ENCODE peak calls at places on chromosomes 7 and 10, in five cellular contexts. W is BE2C, D is bronchial epithelial cell, M is cardiac muscle cell, P is choroid plexus epithelial cell. L is an unnamed sample.

GRCh38 chr10:14285941-14286555 is 44.7 kb downstream of the FRMD4A start:
- DNase-seq in D (no peak), W (no peak), M (no peak), P (no peak), L (no peak)

GRCh38 chr10:2631557-2631956 is 435.8 kb upstream of the PFKP start:
- DNase-seq in M (no peak), W (no peak), P (no peak), D (no peak), L (no peak)

GRCh38 chr7:28855538-28856217 is 102.5 kb downstream of the TRIL start:
- DNase-seq in P (peak), D (peak), M (no peak), W (peak), L (no peak)

GRCh38 chr10:113038985-113039384 is 88.9 kb downstream of the TCF7L2 start:
- DNase-seq in D (no peak), W (no peak), P (no peak), M (no peak), L (no peak)

GRCh38 chr10:90817173-90817889 is 40.5 kb downstream of the HTR7 start:
- DNase-seq in M (no peak), W (no peak), P (no peak), D (peak), L (no peak)

GRCh38 chr7:45922810-45923209 is 1.7 kb upstream of the IGFBP3 start:
- DNase-seq in M (peak), D (peak), W (no peak), P (no peak), L (no peak)

GRCh38 chr10:117972168-117972822 is 74.4 kb downstream of the RAB11FIP2 start:
- DNase-seq in D (no peak), M (no peak), W (no peak), P (no peak), L (no peak)

GRCh38 chr7:137626469-137627067 is 220.2 kb downstream of the DGKI start:
- DNase-seq in D (peak), W (peak), P (peak), M (peak), L (peak)

GRCh38 chr7:104979167-104979841 is 34.7 kb upstream of the KMT2E start:
- DNase-seq in M (peak), W (peak), P (peak), D (peak), L (no peak)

GRCh38 chr10:30353851-30354250 is 4.8 kb upstream of the MTPAP start:
- DNase-seq in W (no peak), D (no peak), P (peak), M (no peak), L (no peak)

GRCh38 chr7:98555403-98555802 is 61.7 kb upstream of the NPTX2 start:
- DNase-seq in P (no peak), D (no peak), M (no peak), W (no peak), L (no peak)

GRCh38 chr7:3464900-3465622 is 164.0 kb downstream of the SDK1 start:
- DNase-seq in D (no peak), W (no peak), P (no peak), M (no peak), L (no peak)

GRCh38 chr10:77428776-77429395 is 208.7 kb downstream of the KCNMA1 start:
- DNase-seq in P (peak), D (peak), W (peak), M (peak), L (no peak)

GRCh38 chr7:126578338-126578737 is 674.4 kb downstream of the GRM8 start:
- DNase-seq in W (peak), P (no peak), M (no peak), D (no peak), L (no peak)

GRCh38 chr10:17059197-17059688 is 70.4 kb downstream of the CUBN start:
- DNase-seq in P (peak), W (no peak), D (no peak), M (no peak), L (no peak)

GRCh38 chr7:46682841-46683624 is 762.0 kb upstream of the IGFBP3 start:
- DNase-seq in P (peak), W (no peak), M (no peak), D (peak), L (no peak)

GRCh38 chr10:3037182-3037581 is 30.2 kb upstream of the PFKP start:
- DNase-seq in W (no peak), M (no peak), P (no peak), D (no peak), L (no peak)

GRCh38 chr7:94382746-94383145 is 11.9 kb upstream of the COL1A2 start:
- DNase-seq in D (peak), P (no peak), M (no peak), W (no peak), L (no peak)

GRCh38 chr7:95794917-95795515 is 22.7 kb downstream of the DYNC1I1 start:
- DNase-seq in W (peak), P (peak), D (peak), M (no peak), L (no peak)
- TF ChIP-seq CTCF in W (peak), P (peak), D (peak), M (peak), L (no peak)

GRCh38 chr7:64636386-64636785 is 29.5 kb upstream of the ZNF107 start:
- DNase-seq in W (no peak), M (no peak), D (no peak), P (no peak), L (no peak)
- TF ChIP-seq CTCF in W (peak), M (no peak), D (no peak), P (no peak), L (no peak)

DNA sequence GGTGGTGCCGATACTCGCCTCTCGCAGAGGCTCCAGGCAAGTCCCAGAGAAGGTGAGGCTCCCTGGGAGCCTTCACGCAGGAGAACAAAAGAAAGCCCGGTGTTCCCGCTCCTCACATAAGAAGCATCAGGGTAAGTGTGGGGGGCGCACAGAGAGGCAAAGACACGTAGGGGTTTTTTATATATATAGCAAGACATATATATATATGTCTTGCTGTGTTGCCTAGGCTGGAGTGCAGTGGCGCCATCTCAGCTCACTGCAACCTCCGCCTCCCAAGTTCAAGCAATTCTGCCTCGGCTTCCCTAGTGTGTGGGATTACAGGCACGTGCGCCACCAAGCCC is 61.3 kb downstream of the PDIA4 start:
- DNase-seq in M (no peak), W (no peak), P (no peak), D (no peak), L (no peak)
- TF ChIP-seq CTCF in M (no peak), W (no peak), P (no peak), D (no peak), L (no peak)

DNA sequence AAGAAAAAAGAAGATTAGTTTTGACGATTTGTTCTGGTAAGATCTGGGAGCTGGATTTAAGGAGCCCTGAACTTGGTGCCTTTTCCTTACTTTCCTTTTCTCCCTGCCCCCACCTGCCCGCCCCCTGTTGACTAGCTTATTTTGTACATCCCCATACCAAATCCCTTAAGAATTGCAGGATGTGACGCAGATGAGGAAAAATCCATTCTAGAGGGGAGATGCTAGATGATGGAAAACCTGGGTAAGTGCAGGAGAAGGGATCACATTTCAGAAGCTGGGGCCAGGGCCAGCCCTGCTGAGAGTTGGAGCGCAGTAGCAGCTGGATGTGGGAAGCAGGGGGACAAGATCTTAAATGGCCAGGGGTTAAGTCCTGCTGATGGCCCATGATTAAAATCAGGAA is 93.9 kb downstream of the CCDC3 start:
- DNase-seq in D (no peak), M (no peak), W (no peak), P (peak), L (no peak)
- TF ChIP-seq CTCF in D (no peak), M (no peak), W (no peak), P (peak), L (no peak)

GRCh38 chr10:4397337-4397736 is 428.7 kb upstream of the AKR1E2 start:
- DNase-seq in W (no peak), D (peak), P (no peak), M (no peak), L (no peak)

GRCh38 chr10:4390219-4390618 is 435.8 kb upstream of the AKR1E2 start:
- DNase-seq in P (no peak), M (no peak), D (no peak), W (no peak), L (no peak)

GRCh38 chr10:4396401-4397283 is 429.4 kb upstream of the AKR1E2 start:
- DNase-seq in D (no peak), P (no peak), W (no peak), M (no peak), L (no peak)

GRCh38 chr10:4395731-4396130 is 430.3 kb upstream of the AKR1E2 start:
- DNase-seq in P (no peak), M (no peak), D (no peak), W (no peak), L (no peak)

GRCh38 chr10:4391683-4392082 is 434.3 kb upstream of the AKR1E2 start:
- DNase-seq in M (no peak), P (peak), W (no peak), D (peak), L (no peak)
- TF ChIP-seq CTCF in M (peak), P (peak), W (no peak), D (no peak), L (no peak)

GRCh38 chr10:119688033-119688508 is 36.9 kb downstream of the BAG3 start:
- DNase-seq in P (no peak), D (peak), W (peak), M (peak), L (peak)
- TF ChIP-seq CTCF in P (no peak), D (no peak), W (peak), M (no peak), L (peak)

DNA sequence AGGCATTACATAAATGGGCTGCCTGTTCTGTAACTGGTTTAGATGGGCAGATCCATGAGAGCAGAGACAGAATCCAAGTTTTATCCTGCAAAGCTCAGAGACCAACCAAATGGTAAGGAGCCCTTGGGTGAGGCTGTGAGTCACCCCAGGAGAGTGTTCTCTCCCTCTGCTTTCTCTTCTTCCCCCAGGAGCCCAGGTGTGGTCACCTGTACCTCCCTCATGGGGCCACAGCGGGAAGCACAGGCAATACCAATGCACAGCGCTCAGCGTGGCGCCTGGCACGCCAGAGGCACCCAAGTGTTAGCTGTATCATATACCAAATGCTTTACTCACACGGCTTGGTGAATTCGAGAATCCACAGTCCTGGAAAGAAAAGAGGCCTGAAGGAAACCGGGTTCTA is 39.4 kb downstream of the CTBP2 start:
- DNase-seq in M (no peak), P (no peak), W (no peak), D (peak), L (no peak)
- TF ChIP-seq CTCF in M (no peak), P (no peak), W (no peak), D (peak), L (no peak)

DNA sequence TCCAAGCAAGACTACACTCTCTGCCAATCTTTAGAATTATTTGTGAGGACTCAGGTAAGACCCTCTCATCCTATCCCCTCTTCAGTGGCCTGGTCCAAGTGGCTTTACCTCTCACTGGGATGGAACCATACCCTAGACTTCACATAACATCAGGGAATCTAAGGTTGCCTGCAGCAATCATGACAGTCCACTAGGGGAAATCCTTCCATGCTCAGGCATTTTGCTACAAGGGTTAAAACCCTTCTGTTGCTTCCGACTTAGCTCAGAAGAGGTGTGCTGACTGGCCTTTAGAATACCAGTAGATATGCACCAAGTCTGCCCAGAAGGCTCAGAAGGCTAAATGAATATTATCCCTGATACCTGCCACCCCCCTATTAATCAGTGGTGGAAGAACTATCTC is 24.9 kb upstream of the NPS start:
- DNase-seq in P (no peak), M (no peak), W (no peak), D (no peak), L (no peak)
- TF ChIP-seq CTCF in P (peak), M (no peak), W (no peak), D (peak), L (no peak)

DNA sequence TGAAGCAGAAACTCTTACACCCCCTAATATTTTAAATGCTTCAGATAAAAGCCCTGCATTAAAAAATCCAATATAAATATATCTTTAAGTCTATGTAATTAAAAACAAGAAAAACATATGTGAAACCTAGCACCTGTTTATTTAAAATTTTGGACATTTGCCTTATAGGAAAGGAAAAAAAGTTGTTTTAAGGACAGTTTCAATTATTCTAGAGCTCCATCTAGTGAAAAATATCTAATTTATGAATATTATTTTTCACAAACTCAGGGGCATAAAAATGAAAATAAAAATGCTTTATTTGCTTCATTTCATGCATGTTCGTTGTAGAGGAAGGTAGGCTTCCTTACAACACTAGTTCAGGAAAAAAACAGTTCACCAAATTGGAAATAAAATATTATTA is 26.1 kb downstream of the ENKUR start:
- DNase-seq in W (no peak), D (peak), M (no peak), P (peak), L (no peak)
- TF ChIP-seq CTCF in W (no peak), D (no peak), M (peak), P (peak), L (no peak)

L was measured in GM13976.